ENCODE peak calls at places on chromosomes 4 and X, in seven cellular contexts. R is upper lobe of left lung, I is tibial artery, Q is body of pancreas, C is prostate gland, F is H9, W is sigmoid colon. P is an unnamed sample.

GRCh38 chr4:32148120-32148666 is 1428.0 kb downstream of the PCDH7 start:
- DNase-seq in R (no peak), I (no peak), Q (no peak), C (no peak), F (no peak), W (no peak), P (no peak)

GRCh38 chr4:147590249-147590920 is 26.8 kb upstream of the TMEM184C start:
- DNase-seq in R (peak; percentile 35), I (peak; percentile 68), Q (peak; percentile 57), C (peak; percentile 25), F (peak; percentile 51), W (no peak), P (peak; percentile 88)

GRCh38 chr4:185853841-185854240 is 41.8 kb upstream of the SORBS2 start:
- DNase-seq in R (no peak), I (no peak), Q (no peak), C (no peak), F (no peak), W (no peak), P (no peak)

GRCh38 chrX:34778961-34779360 is 121.9 kb upstream of the TMEM47 start:
- DNase-seq in R (no peak), I (no peak), Q (no peak), C (no peak), F (no peak), W (no peak), P (no peak)

GRCh38 chr4:76781698-76782595 is 116.0 kb downstream of the SOWAHB start:
- DNase-seq in R (no peak), I (no peak), Q (no peak), C (peak; percentile 17), F (peak; percentile 47), W (no peak), P (peak; percentile 63)

GRCh38 chr4:79917246-79917645 is 155.8 kb downstream of the ANTXR2 start:
- DNase-seq in R (peak; percentile 22), I (no peak), Q (peak; percentile 25), C (no peak), F (peak; percentile 77), W (no peak), P (peak; percentile 89)

GRCh38 chr4:183469936-183470335 is 25.5 kb downstream of the CDKN2AIP start:
- DNase-seq in R (no peak), I (no peak), Q (no peak), C (no peak), F (no peak), W (no peak), P (no peak)

GRCh38 chr4:152265149-152265621 is 270.7 kb downstream of the FBXW7 start:
- DNase-seq in R (no peak), I (no peak), Q (no peak), C (peak; percentile 30), F (no peak), W (no peak), P (no peak)

GRCh38 chrX:54482839-54483593 is 13.0 kb downstream of the FGD1 start:
- DNase-seq in R (no peak), I (no peak), Q (no peak), C (no peak), F (peak; percentile 54), W (no peak), P (peak; percentile 79)

GRCh38 chrX:49066278-49066677 is 7.5 kb downstream of the CCDC120 start:
- DNase-seq in R (no peak), I (no peak), Q (no peak), C (no peak), F (no peak), W (no peak), P (no peak)

GRCh38 chrX:3428762-3429161 is 82.3 kb upstream of the MXRA5 start:
- DNase-seq in R (no peak), I (no peak), Q (no peak), C (no peak), F (no peak), W (no peak), P (no peak)

GRCh38 chr4:147447820-147448219 is 33.1 kb upstream of the EDNRA start:
- DNase-seq in R (no peak), I (no peak), Q (no peak), C (no peak), F (no peak), W (no peak), P (no peak)

GRCh38 chr4:87506974-87507701 is 22.0 kb downstream of the SPARCL1 start:
- DNase-seq in R (no peak), I (no peak), Q (no peak), C (no peak), F (no peak), W (no peak), P (no peak)

GRCh38 chrX:105694839-105695238 is 127.5 kb upstream of the NRK start:
- DNase-seq in R (no peak), I (no peak), Q (no peak), C (no peak), F (no peak), W (no peak), P (no peak)

GRCh38 chr4:128394778-128395177 is 107.2 kb upstream of the PGRMC2 start:
- DNase-seq in R (no peak), I (peak; percentile 73), Q (no peak), C (no peak), F (no peak), W (no peak), P (no peak)

GRCh38 chrX:103446665-103447302 is 70.4 kb downstream of the BEX3 start:
- DNase-seq in R (no peak), I (no peak), Q (no peak), C (peak; percentile 4), F (no peak), W (no peak), P (peak; percentile 71)

GRCh38 chrX:86215260-86215659 is 67.0 kb downstream of the DACH2 start:
- DNase-seq in R (no peak), I (no peak), Q (no peak), C (no peak), F (no peak), W (no peak), P (no peak)

GRCh38 chr4:2252530-2252924 is 9.4 kb downstream of the MXD4 start:
- DNase-seq in R (no peak), I (peak; percentile 11), Q (peak; percentile 3), C (peak; percentile 3), F (no peak), W (no peak), P (no peak)

GRCh38 chrX:153571159-153571908 is 27.6 kb downstream of the CCNQ start:
- DNase-seq in R (no peak), I (no peak), Q (no peak), C (no peak), F (no peak), W (no peak), P (no peak)

GRCh38 chrX:153565996-153566580 is 32.9 kb downstream of the CCNQ start:
- DNase-seq in R (no peak), I (no peak), Q (no peak), C (no peak), F (peak; percentile 52), W (no peak), P (peak; percentile 66)

GRCh38 chrX:153569475-153569874 is 29.5 kb downstream of the CCNQ start:
- DNase-seq in R (no peak), I (no peak), Q (no peak), C (no peak), F (no peak), W (no peak), P (no peak)

GRCh38 chrX:153572601-153573000 is 26.3 kb downstream of the CCNQ start:
- DNase-seq in R (no peak), I (no peak), Q (no peak), C (no peak), F (no peak), W (no peak), P (no peak)

GRCh38 chrX:153568612-153569011 is 30.3 kb downstream of the CCNQ start:
- DNase-seq in R (no peak), I (no peak), Q (no peak), C (no peak), F (peak; percentile 42), W (no peak), P (peak; percentile 61)
- TF ChIP-seq CTCF in R (no peak), I (no peak), Q (no peak), C (no peak), F (peak; percentile 32), W (no peak), P (peak; percentile 44)

GRCh38 chr4:94419956-94420355 is 31.8 kb upstream of the PDLIM5 start:
- DNase-seq in R (no peak), I (no peak), Q (no peak), C (no peak), F (no peak), W (no peak), P (no peak)

GRCh38 chr4:94416335-94416734 is 35.4 kb upstream of the PDLIM5 start:
- DNase-seq in R (no peak), I (no peak), Q (no peak), C (no peak), F (no peak), W (no peak), P (no peak)

GRCh38 chr4:94416981-94417380 is 34.8 kb upstream of the PDLIM5 start:
- DNase-seq in R (no peak), I (no peak), Q (no peak), C (no peak), F (no peak), W (no peak), P (no peak)

GRCh38 chr4:94420356-94420755 is 31.4 kb upstream of the PDLIM5 start:
- DNase-seq in R (no peak), I (no peak), Q (no peak), C (no peak), F (no peak), W (no peak), P (no peak)

GRCh38 chr4:94419549-94419948 is 32.2 kb upstream of the PDLIM5 start:
- DNase-seq in R (no peak), I (no peak), Q (no peak), C (no peak), F (no peak), W (no peak), P (no peak)
- H3K27ac ChIP-seq in R (no peak overlapping the region), I (no peak overlapping the region), Q (no peak overlapping the region), C (no peak overlapping the region), F (no peak overlapping the region), W (no peak overlapping the region), P (no peak overlapping the region)

GRCh38 chr4:184757810-184758209 is 23.9 kb upstream of the CENPU start:
- DNase-seq in R (no peak), I (peak; percentile 45), Q (no peak), C (no peak), F (no peak), W (no peak), P (no peak)
- H3K4me1 ChIP-seq in R (no peaks in the 10 kb centered on the region), I (no peaks in the 10 kb centered on the region), Q (no peaks in the 10 kb centered on the region), C (no peaks in the 10 kb centered on the region), F (no peaks in the 10 kb centered on the region), W (peaks cover 11% of the 10 kb centered on the region), P (no peaks in the 10 kb centered on the region)

DNA sequence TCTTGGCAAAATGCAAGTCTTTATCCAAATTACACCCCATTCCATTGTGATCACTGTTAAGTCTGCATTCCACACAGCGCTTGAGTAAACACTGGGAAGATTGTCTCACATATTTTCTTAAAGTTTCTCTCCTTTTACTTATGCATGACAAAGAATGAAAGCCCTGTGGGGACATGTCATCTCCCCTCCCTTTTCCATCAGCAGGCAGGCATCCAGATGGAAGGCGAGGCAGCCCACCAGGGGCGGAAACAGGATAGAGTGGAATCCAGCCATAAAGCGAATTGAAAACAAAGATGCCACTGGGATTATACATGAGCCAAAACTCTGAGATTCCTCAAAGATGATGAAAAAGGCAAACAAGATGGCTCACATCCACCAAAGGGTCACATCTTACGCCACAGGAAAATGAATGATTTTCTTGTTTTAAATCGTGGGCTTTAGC is 78.2 kb downstream of the AFAP1 start:
- DNase-seq in R (no peak), I (no peak), Q (no peak), C (no peak), F (peak; percentile 63), W (peak; percentile 27), P (peak; percentile 78)
- TF ChIP-seq CTCF in R (no peak), I (no peak), Q (no peak), C (no peak), F (no peak), W (no peak), P (no peak)

P was measured in endodermal cell.